ENCODE peak calls at places on chromosomes 3 and 15, in seven cellular contexts. A, D, X, T, I, R and G are unnamed samples.
A peak's percentile ranks its signal among the peaks of the same experiment; 100 is the strongest.

GRCh38 chr15:86336051-86336788 is 256.5 kb downstream of the AGBL1 start:
- DNase-seq in A (peak; percentile 11), D (no peak), X (no peak), T (no peak), I (no peak), R (no peak), G (no peak)

GRCh38 chr15:45279024-45279697 is 27.1 kb downstream of the SLC28A2 start:
- DNase-seq in A (peak; percentile 98), D (peak; percentile 97), X (peak; percentile 99), T (peak; percentile 98), I (peak; percentile 93), R (peak; percentile 97), G (peak; percentile 96)

GRCh38 chr3:65785065-65785645 is 253.6 kb downstream of the MAGI1 start:
- DNase-seq in A (peak; percentile 58), D (peak; percentile 57), X (no peak), T (no peak), I (peak; percentile 26), R (peak; percentile 71), G (no peak)

GRCh38 chr3:27165348-27165747 is 203.8 kb downstream of the NEK10 start:
- DNase-seq in A (peak; percentile 87), D (no peak), X (no peak), T (no peak), I (no peak), R (no peak), G (no peak)

GRCh38 chr3:77931272-77932009 is 891.5 kb downstream of the ROBO2 start:
- DNase-seq in A (no peak), D (no peak), X (no peak), T (no peak), I (no peak), R (no peak), G (no peak)

GRCh38 chr3:61617651-61618050 is 56.3 kb downstream of the PTPRG start:
- DNase-seq in A (no peak), D (no peak), X (no peak), T (no peak), I (no peak), R (no peak), G (no peak)

GRCh38 chr3:177345049-177345972 is 148.0 kb upstream of the TBL1XR1 start:
- DNase-seq in A (peak; percentile 96), D (peak; percentile 59), X (peak; percentile 96), T (peak; percentile 83), I (peak; percentile 72), R (peak; percentile 71), G (peak; percentile 59)

GRCh38 chr3:97037294-97037943 is 223.0 kb downstream of the EPHA6 start:
- DNase-seq in A (no peak), D (no peak), X (no peak), T (no peak), I (no peak), R (no peak), G (no peak)

GRCh38 chr3:185537369-185537970 is 14.9 kb downstream of the LIPH start:
- DNase-seq in A (peak; percentile 14), D (peak; percentile 48), X (peak; percentile 62), T (no peak), I (peak; percentile 30), R (peak; percentile 97), G (peak; percentile 62)

GRCh38 chr3:118089563-118089962 is 945.1 kb downstream of the IGSF11 start:
- DNase-seq in A (no peak), D (no peak), X (no peak), T (no peak), I (no peak), R (no peak), G (no peak)

GRCh38 chr3:120850326-120851295 is 57.4 kb upstream of the STXBP5L start:
- DNase-seq in A (peak; percentile 41), D (no peak), X (no peak), T (no peak), I (no peak), R (no peak), G (no peak)

GRCh38 chr15:80034633-80035032 is 24.8 kb upstream of the ZFAND6 start:
- DNase-seq in A (no peak), D (no peak), X (no peak), T (no peak), I (no peak), R (no peak), G (no peak)

GRCh38 chr3:152595975-152596832 is 238.7 kb upstream of the P2RY1 start:
- DNase-seq in A (peak; percentile 26), D (peak; percentile 71), X (no peak), T (peak; percentile 55), I (no peak), R (peak; percentile 83), G (no peak)

GRCh38 chr3:55169608-55170010 is 241.8 kb upstream of the LRTM1 start:
- DNase-seq in A (peak; percentile 88), D (no peak), X (no peak), T (no peak), I (no peak), R (no peak), G (no peak)

GRCh38 chr3:42746455-42747450 is 26.3 kb downstream of the CCDC13 start:
- DNase-seq in A (no peak), D (no peak), X (peak; percentile 80), T (no peak), I (no peak), R (no peak), G (no peak)

GRCh38 chr3:14598143-14598569 is 53.4 kb upstream of the CCDC174 start:
- DNase-seq in A (peak; percentile 61), D (peak; percentile 40), X (no peak), T (no peak), I (peak; percentile 36), R (peak; percentile 33), G (no peak)